ENCODE peak calls at places on chromosome 13, in four cellular contexts. H, X, I and N are unnamed samples.

GRCh38 chr13:75704942-75705320 is 68.8 kb downstream of the LMO7 start:
- DNase-seq in I (no peak), H (no peak), X (no peak), N (no peak)

GRCh38 chr13:87234981-87235380 is 436.2 kb upstream of the SLITRK5 start:
- DNase-seq in I (no peak), H (no peak), X (no peak), N (no peak)

GRCh38 chr13:60701919-60702318 is 304.9 kb downstream of the TDRD3 start:
- DNase-seq in H (no peak), X (no peak), I (no peak), N (no peak)

GRCh38 chr13:81986308-81986707 is 1645.4 kb upstream of the SPRY2 start:
- DNase-seq in H (no peak), X (no peak), I (no peak), N (no peak)

GRCh38 chr13:30906411-30906990 is 430 bp downstream of the MEDAG start:
- DNase-seq in X (no peak), I (no peak), H (no peak), N (no peak)

GRCh38 chr13:79688741-79689140 is 207.8 kb downstream of the NDFIP2 start:
- DNase-seq in I (no peak), X (no peak), H (no peak), N (no peak)

GRCh38 chr13:97130201-97130600 is 91.9 kb upstream of the MBNL2 start:
- DNase-seq in X (no peak), I (no peak), H (no peak), N (no peak)

GRCh38 chr13:112740502-112741131 is 50.8 kb downstream of the ATP11A start:
- DNase-seq in X (peak), H (no peak), I (no peak), N (no peak)

GRCh38 chr13:32645854-32646253 is 59.6 kb downstream of the PDS5B start:
- DNase-seq in I (no peak), X (no peak), H (no peak), N (no peak)

GRCh38 chr13:97914537-97914936 is 38.9 kb upstream of the IPO5 start:
- DNase-seq in I (no peak), H (no peak), X (no peak), N (no peak)

GRCh38 chr13:70812481-70812880 is 704.2 kb upstream of the KLHL1 start:
- DNase-seq in X (no peak), H (no peak), I (no peak), N (no peak)

GRCh38 chr13:60051754-60052153 is 112.0 kb downstream of the DIAPH3 start:
- DNase-seq in X (no peak), H (no peak), I (no peak), N (no peak)

GRCh38 chr13:36357692-36358091 is 11.5 kb upstream of the SPART start:
- DNase-seq in H (no peak), I (no peak), X (peak), N (no peak)

GRCh38 chr13:44211753-44212152 is 161.9 kb upstream of the SERP2 start:
- DNase-seq in H (no peak), X (no peak), I (no peak), N (no peak)

GRCh38 chr13:71866173-71867091 is 572 bp downstream of the DACH1 start:
- DNase-seq in H (no peak), X (peak), I (no peak), N (peak)

GRCh38 chr13:107545946-107546502 is 669.3 kb downstream of the LIG4 start:
- DNase-seq in I (no peak), X (no peak), H (no peak), N (no peak)

GRCh38 chr13:99968521-99969367 is 2.8 kb downstream of the ZIC5 start:
- DNase-seq in X (no peak), H (no peak), I (no peak), N (peak)

GRCh38 chr13:96503481-96503880 is 413.6 kb downstream of the HS6ST3 start:
- DNase-seq in I (no peak), X (no peak), H (no peak), N (no peak)

GRCh38 chr13:47650221-47650620 is 350.9 kb downstream of the SUCLA2 start:
- DNase-seq in X (no peak), I (no peak), H (no peak), N (no peak)

GRCh38 chr13:28505543-28506135 is 10.7 kb upstream of the FLT1 start:
- DNase-seq in I (no peak), H (no peak), X (no peak), N (no peak)